ENCODE peak calls at places on chromosome 4, in four cellular contexts. One of them, this sample, is unnamed.

GRCh38 chr4:140568507-140569306 is at the start of gene UCP1:
- DNase-seq in GM23248: peak
- DNase-seq in AML-193: no peak
- DNase-seq in activated naive CD8-positive, alpha-beta T cell treated with anti-CD3 and anti-CD28 coated beads, Interleukin-2, amount 10 ng/mL, durations not matched to agents 7 days and 5 days: peak
- DNase-seq in this sample: no peak

GRCh38 chr4:1187182-1187581 is 14.8 kb upstream of the SPON2 start:
- DNase-seq in AML-193: no peak
- DNase-seq in activated naive CD8-positive, alpha-beta T cell treated with anti-CD3 and anti-CD28 coated beads, Interleukin-2, amount 10 ng/mL, durations not matched to agents 7 days and 5 days: no peak
- DNase-seq in GM23248: no peak
- DNase-seq in this sample: no peak

GRCh38 chr4:6855692-6856297 is 53.8 kb upstream of the TBC1D14 start:
- DNase-seq in GM23248: peak
- DNase-seq in AML-193: no peak
- DNase-seq in activated naive CD8-positive, alpha-beta T cell treated with anti-CD3 and anti-CD28 coated beads, Interleukin-2, amount 10 ng/mL, durations not matched to agents 7 days and 5 days: no peak
- DNase-seq in this sample: peak

GRCh38 chr4:38069271-38069760 is 109.1 kb downstream of the PTTG2 start:
- DNase-seq in activated naive CD8-positive, alpha-beta T cell treated with anti-CD3 and anti-CD28 coated beads, Interleukin-2, amount 10 ng/mL, durations not matched to agents 7 days and 5 days: no peak
- DNase-seq in AML-193: no peak
- DNase-seq in GM23248: peak
- DNase-seq in this sample: peak

GRCh38 chr4:152014280-152014679 is 253.5 kb upstream of the GATB start:
- DNase-seq in AML-193: no peak
- DNase-seq in activated naive CD8-positive, alpha-beta T cell treated with anti-CD3 and anti-CD28 coated beads, Interleukin-2, amount 10 ng/mL, durations not matched to agents 7 days and 5 days: peak
- DNase-seq in GM23248: no peak
- DNase-seq in this sample: no peak

GRCh38 chr4:6892190-6892908 is 17.3 kb upstream of the TBC1D14 start:
- DNase-seq in GM23248: peak
- DNase-seq in AML-193: peak
- DNase-seq in activated naive CD8-positive, alpha-beta T cell treated with anti-CD3 and anti-CD28 coated beads, Interleukin-2, amount 10 ng/mL, durations not matched to agents 7 days and 5 days: peak
- DNase-seq in this sample: peak

GRCh38 chr4:37453361-37454262 is 209.1 kb downstream of the NWD2 start:
- DNase-seq in activated naive CD8-positive, alpha-beta T cell treated with anti-CD3 and anti-CD28 coated beads, Interleukin-2, amount 10 ng/mL, durations not matched to agents 7 days and 5 days: peak
- DNase-seq in AML-193: no peak
- DNase-seq in GM23248: peak
- DNase-seq in this sample: peak

GRCh38 chr4:127203561-127204260 is 429.0 kb upstream of the INTU start:
- DNase-seq in activated naive CD8-positive, alpha-beta T cell treated with anti-CD3 and anti-CD28 coated beads, Interleukin-2, amount 10 ng/mL, durations not matched to agents 7 days and 5 days: no peak
- DNase-seq in GM23248: peak
- DNase-seq in AML-193: no peak
- DNase-seq in this sample: peak

GRCh38 chr4:94171616-94172015 is 36.0 kb upstream of the SMARCAD1 start:
- DNase-seq in AML-193: peak
- DNase-seq in activated naive CD8-positive, alpha-beta T cell treated with anti-CD3 and anti-CD28 coated beads, Interleukin-2, amount 10 ng/mL, durations not matched to agents 7 days and 5 days: no peak
- DNase-seq in GM23248: peak
- DNase-seq in this sample: no peak

GRCh38 chr4:26410385-26411293 is 79.6 kb downstream of the CCKAR start:
- DNase-seq in AML-193: peak
- DNase-seq in GM23248: peak
- DNase-seq in activated naive CD8-positive, alpha-beta T cell treated with anti-CD3 and anti-CD28 coated beads, Interleukin-2, amount 10 ng/mL, durations not matched to agents 7 days and 5 days: no peak
- DNase-seq in this sample: peak

GRCh38 chr4:4693258-4693657 is 151.4 kb upstream of the STX18 start:
- DNase-seq in AML-193: peak
- DNase-seq in activated naive CD8-positive, alpha-beta T cell treated with anti-CD3 and anti-CD28 coated beads, Interleukin-2, amount 10 ng/mL, durations not matched to agents 7 days and 5 days: no peak
- DNase-seq in GM23248: peak
- DNase-seq in this sample: no peak

GRCh38 chr4:127783026-127783769 is 1.1 kb downstream of the HSPA4L start:
- DNase-seq in GM23248: peak
- DNase-seq in activated naive CD8-positive, alpha-beta T cell treated with anti-CD3 and anti-CD28 coated beads, Interleukin-2, amount 10 ng/mL, durations not matched to agents 7 days and 5 days: peak
- DNase-seq in AML-193: no peak
- DNase-seq in this sample: peak

GRCh38 chr4:4200624-4201023 is 26.1 kb downstream of the OTOP1 start:
- DNase-seq in GM23248: peak
- DNase-seq in AML-193: no peak
- DNase-seq in activated naive CD8-positive, alpha-beta T cell treated with anti-CD3 and anti-CD28 coated beads, Interleukin-2, amount 10 ng/mL, durations not matched to agents 7 days and 5 days: no peak
- DNase-seq in this sample: no peak

GRCh38 chr4:87141428-87141827 is 79.0 kb downstream of the KLHL8 start:
- DNase-seq in activated naive CD8-positive, alpha-beta T cell treated with anti-CD3 and anti-CD28 coated beads, Interleukin-2, amount 10 ng/mL, durations not matched to agents 7 days and 5 days: no peak
- DNase-seq in GM23248: no peak
- DNase-seq in AML-193: no peak
- DNase-seq in this sample: no peak